ENCODE peak calls at places on chromosomes 2 and 18, in ten cellular contexts. One of them, this sample, is unnamed.

GRCh38 chr2:158725496-158725895 is 69.6 kb upstream of the DAPL1 start:
- ATAC-seq in activated CD4-positive, CD25-positive, alpha-beta regulatory T cell treated with anti-CD3 and anti-CD28 coated beads, Interleukin-2, amount 50 U/mL, for 24 hours: no peak
- ATAC-seq in T-cell: no peak
- ATAC-seq in activated CD4-positive, alpha-beta T cell treated with anti-CD3 and anti-CD28 coated beads for 36 hours: no peak
- ATAC-seq in T-helper 17 cell: no peak
- ATAC-seq in K562: no peak
- ATAC-seq in stimulated activated effector memory CD8-positive, alpha-beta T cell treated with anti-CD3 and anti-CD28 coated beads, Interleukin-12 subunit alpha, Interleukin-12 subunit beta, amount 100 ng/mL, for 72 hours: no peak
- ATAC-seq in activated CD8-positive, alpha-beta memory T cell treated with anti-CD3 and anti-CD28 coated beads, Interleukin-2, amount 10 ng/mL, durations not matched to agents 7 days and 5 days: no peak
- ATAC-seq in left lung: no peak
- ATAC-seq in HepG2: no peak
- ATAC-seq in this sample: no peak

GRCh38 chr2:38763226-38763625 is 12.1 kb upstream of the SRSF7 start:
- ATAC-seq in activated CD4-positive, CD25-positive, alpha-beta regulatory T cell treated with anti-CD3 and anti-CD28 coated beads, Interleukin-2, amount 50 U/mL, for 24 hours: peak
- ATAC-seq in T-cell: no peak
- ATAC-seq in activated CD4-positive, alpha-beta T cell treated with anti-CD3 and anti-CD28 coated beads for 36 hours: peak
- ATAC-seq in T-helper 17 cell: peak
- ATAC-seq in K562: no peak
- ATAC-seq in stimulated activated effector memory CD8-positive, alpha-beta T cell treated with anti-CD3 and anti-CD28 coated beads, Interleukin-12 subunit alpha, Interleukin-12 subunit beta, amount 100 ng/mL, for 72 hours: peak
- ATAC-seq in activated CD8-positive, alpha-beta memory T cell treated with anti-CD3 and anti-CD28 coated beads, Interleukin-2, amount 10 ng/mL, durations not matched to agents 7 days and 5 days: peak
- ATAC-seq in left lung: no peak
- ATAC-seq in HepG2: no peak
- ATAC-seq in this sample: no peak

GRCh38 chr2:64645014-64645418 is 8.7 kb downstream of the SERTAD2 start:
- ATAC-seq in activated CD4-positive, CD25-positive, alpha-beta regulatory T cell treated with anti-CD3 and anti-CD28 coated beads, Interleukin-2, amount 50 U/mL, for 24 hours: peak
- ATAC-seq in T-cell: peak
- ATAC-seq in activated CD4-positive, alpha-beta T cell treated with anti-CD3 and anti-CD28 coated beads for 36 hours: peak
- ATAC-seq in T-helper 17 cell: peak
- ATAC-seq in K562: peak
- ATAC-seq in stimulated activated effector memory CD8-positive, alpha-beta T cell treated with anti-CD3 and anti-CD28 coated beads, Interleukin-12 subunit alpha, Interleukin-12 subunit beta, amount 100 ng/mL, for 72 hours: peak
- ATAC-seq in activated CD8-positive, alpha-beta memory T cell treated with anti-CD3 and anti-CD28 coated beads, Interleukin-2, amount 10 ng/mL, durations not matched to agents 7 days and 5 days: peak
- ATAC-seq in left lung: peak
- ATAC-seq in HepG2: peak
- ATAC-seq in this sample: peak

GRCh38 chr2:41989503-41990180 is 58.2 kb upstream of the PKDCC start:
- ATAC-seq in activated CD4-positive, CD25-positive, alpha-beta regulatory T cell treated with anti-CD3 and anti-CD28 coated beads, Interleukin-2, amount 50 U/mL, for 24 hours: no peak
- ATAC-seq in T-cell: no peak
- ATAC-seq in activated CD4-positive, alpha-beta T cell treated with anti-CD3 and anti-CD28 coated beads for 36 hours: no peak
- ATAC-seq in T-helper 17 cell: no peak
- ATAC-seq in K562: no peak
- ATAC-seq in stimulated activated effector memory CD8-positive, alpha-beta T cell treated with anti-CD3 and anti-CD28 coated beads, Interleukin-12 subunit alpha, Interleukin-12 subunit beta, amount 100 ng/mL, for 72 hours: no peak
- ATAC-seq in activated CD8-positive, alpha-beta memory T cell treated with anti-CD3 and anti-CD28 coated beads, Interleukin-2, amount 10 ng/mL, durations not matched to agents 7 days and 5 days: no peak
- ATAC-seq in left lung: no peak
- ATAC-seq in HepG2: peak
- ATAC-seq in this sample: no peak

GRCh38 chr2:120587326-120587996 is 148.2 kb upstream of the GLI2 start:
- ATAC-seq in activated CD4-positive, CD25-positive, alpha-beta regulatory T cell treated with anti-CD3 and anti-CD28 coated beads, Interleukin-2, amount 50 U/mL, for 24 hours: no peak
- ATAC-seq in T-cell: no peak
- ATAC-seq in activated CD4-positive, alpha-beta T cell treated with anti-CD3 and anti-CD28 coated beads for 36 hours: no peak
- ATAC-seq in T-helper 17 cell: no peak
- ATAC-seq in K562: no peak
- ATAC-seq in stimulated activated effector memory CD8-positive, alpha-beta T cell treated with anti-CD3 and anti-CD28 coated beads, Interleukin-12 subunit alpha, Interleukin-12 subunit beta, amount 100 ng/mL, for 72 hours: no peak
- ATAC-seq in activated CD8-positive, alpha-beta memory T cell treated with anti-CD3 and anti-CD28 coated beads, Interleukin-2, amount 10 ng/mL, durations not matched to agents 7 days and 5 days: no peak
- ATAC-seq in left lung: no peak
- ATAC-seq in HepG2: no peak
- ATAC-seq in this sample: no peak

GRCh38 chr2:232846055-232846454 is 24.0 kb upstream of the SNORC start:
- ATAC-seq in activated CD4-positive, CD25-positive, alpha-beta regulatory T cell treated with anti-CD3 and anti-CD28 coated beads, Interleukin-2, amount 50 U/mL, for 24 hours: no peak
- ATAC-seq in T-cell: no peak
- ATAC-seq in activated CD4-positive, alpha-beta T cell treated with anti-CD3 and anti-CD28 coated beads for 36 hours: no peak
- ATAC-seq in T-helper 17 cell: no peak
- ATAC-seq in K562: no peak
- ATAC-seq in stimulated activated effector memory CD8-positive, alpha-beta T cell treated with anti-CD3 and anti-CD28 coated beads, Interleukin-12 subunit alpha, Interleukin-12 subunit beta, amount 100 ng/mL, for 72 hours: no peak
- ATAC-seq in activated CD8-positive, alpha-beta memory T cell treated with anti-CD3 and anti-CD28 coated beads, Interleukin-2, amount 10 ng/mL, durations not matched to agents 7 days and 5 days: no peak
- ATAC-seq in left lung: no peak
- ATAC-seq in HepG2: peak
- ATAC-seq in this sample: no peak

GRCh38 chr2:140797718-140798117 is 1333.1 kb downstream of the LRP1B start:
- ATAC-seq in activated CD4-positive, CD25-positive, alpha-beta regulatory T cell treated with anti-CD3 and anti-CD28 coated beads, Interleukin-2, amount 50 U/mL, for 24 hours: no peak
- ATAC-seq in T-cell: no peak
- ATAC-seq in activated CD4-positive, alpha-beta T cell treated with anti-CD3 and anti-CD28 coated beads for 36 hours: no peak
- ATAC-seq in T-helper 17 cell: no peak
- ATAC-seq in K562: no peak
- ATAC-seq in stimulated activated effector memory CD8-positive, alpha-beta T cell treated with anti-CD3 and anti-CD28 coated beads, Interleukin-12 subunit alpha, Interleukin-12 subunit beta, amount 100 ng/mL, for 72 hours: no peak
- ATAC-seq in activated CD8-positive, alpha-beta memory T cell treated with anti-CD3 and anti-CD28 coated beads, Interleukin-2, amount 10 ng/mL, durations not matched to agents 7 days and 5 days: no peak
- ATAC-seq in left lung: no peak
- ATAC-seq in HepG2: no peak
- ATAC-seq in this sample: no peak

GRCh38 chr2:170953976-170954375 is 24.9 kb downstream of the GORASP2 start:
- ATAC-seq in activated CD4-positive, CD25-positive, alpha-beta regulatory T cell treated with anti-CD3 and anti-CD28 coated beads, Interleukin-2, amount 50 U/mL, for 24 hours: no peak
- ATAC-seq in T-cell: no peak
- ATAC-seq in activated CD4-positive, alpha-beta T cell treated with anti-CD3 and anti-CD28 coated beads for 36 hours: peak
- ATAC-seq in T-helper 17 cell: no peak
- ATAC-seq in K562: no peak
- ATAC-seq in stimulated activated effector memory CD8-positive, alpha-beta T cell treated with anti-CD3 and anti-CD28 coated beads, Interleukin-12 subunit alpha, Interleukin-12 subunit beta, amount 100 ng/mL, for 72 hours: no peak
- ATAC-seq in activated CD8-positive, alpha-beta memory T cell treated with anti-CD3 and anti-CD28 coated beads, Interleukin-2, amount 10 ng/mL, durations not matched to agents 7 days and 5 days: no peak
- ATAC-seq in left lung: no peak
- ATAC-seq in HepG2: no peak
- ATAC-seq in this sample: no peak

GRCh38 chr2:3457524-3458395 is 61.6 kb downstream of the ADI1 start:
- ATAC-seq in activated CD4-positive, CD25-positive, alpha-beta regulatory T cell treated with anti-CD3 and anti-CD28 coated beads, Interleukin-2, amount 50 U/mL, for 24 hours: no peak
- ATAC-seq in T-cell: no peak
- ATAC-seq in activated CD4-positive, alpha-beta T cell treated with anti-CD3 and anti-CD28 coated beads for 36 hours: no peak
- ATAC-seq in T-helper 17 cell: no peak
- ATAC-seq in K562: peak
- ATAC-seq in stimulated activated effector memory CD8-positive, alpha-beta T cell treated with anti-CD3 and anti-CD28 coated beads, Interleukin-12 subunit alpha, Interleukin-12 subunit beta, amount 100 ng/mL, for 72 hours: peak
- ATAC-seq in activated CD8-positive, alpha-beta memory T cell treated with anti-CD3 and anti-CD28 coated beads, Interleukin-2, amount 10 ng/mL, durations not matched to agents 7 days and 5 days: no peak
- ATAC-seq in left lung: no peak
- ATAC-seq in HepG2: no peak
- ATAC-seq in this sample: no peak

GRCh38 chr2:34567128-34567527 is 968.0 kb upstream of the FAM98A start:
- ATAC-seq in activated CD4-positive, CD25-positive, alpha-beta regulatory T cell treated with anti-CD3 and anti-CD28 coated beads, Interleukin-2, amount 50 U/mL, for 24 hours: no peak
- ATAC-seq in T-cell: no peak
- ATAC-seq in activated CD4-positive, alpha-beta T cell treated with anti-CD3 and anti-CD28 coated beads for 36 hours: no peak
- ATAC-seq in T-helper 17 cell: no peak
- ATAC-seq in K562: no peak
- ATAC-seq in stimulated activated effector memory CD8-positive, alpha-beta T cell treated with anti-CD3 and anti-CD28 coated beads, Interleukin-12 subunit alpha, Interleukin-12 subunit beta, amount 100 ng/mL, for 72 hours: no peak
- ATAC-seq in activated CD8-positive, alpha-beta memory T cell treated with anti-CD3 and anti-CD28 coated beads, Interleukin-2, amount 10 ng/mL, durations not matched to agents 7 days and 5 days: no peak
- ATAC-seq in left lung: no peak
- ATAC-seq in HepG2: no peak
- ATAC-seq in this sample: no peak

GRCh38 chr2:150023044-150023443 is 435.5 kb upstream of the MMADHC start:
- ATAC-seq in activated CD4-positive, CD25-positive, alpha-beta regulatory T cell treated with anti-CD3 and anti-CD28 coated beads, Interleukin-2, amount 50 U/mL, for 24 hours: no peak
- ATAC-seq in T-cell: no peak
- ATAC-seq in activated CD4-positive, alpha-beta T cell treated with anti-CD3 and anti-CD28 coated beads for 36 hours: peak
- ATAC-seq in T-helper 17 cell: no peak
- ATAC-seq in K562: peak
- ATAC-seq in stimulated activated effector memory CD8-positive, alpha-beta T cell treated with anti-CD3 and anti-CD28 coated beads, Interleukin-12 subunit alpha, Interleukin-12 subunit beta, amount 100 ng/mL, for 72 hours: peak
- ATAC-seq in activated CD8-positive, alpha-beta memory T cell treated with anti-CD3 and anti-CD28 coated beads, Interleukin-2, amount 10 ng/mL, durations not matched to agents 7 days and 5 days: peak
- ATAC-seq in left lung: no peak
- ATAC-seq in HepG2: peak
- ATAC-seq in this sample: no peak

GRCh38 chr2:218263817-218264611 is 3.2 kb downstream of the GPBAR1 start:
- ATAC-seq in activated CD4-positive, CD25-positive, alpha-beta regulatory T cell treated with anti-CD3 and anti-CD28 coated beads, Interleukin-2, amount 50 U/mL, for 24 hours: peak
- ATAC-seq in T-cell: no peak
- ATAC-seq in activated CD4-positive, alpha-beta T cell treated with anti-CD3 and anti-CD28 coated beads for 36 hours: peak
- ATAC-seq in T-helper 17 cell: no peak
- ATAC-seq in K562: no peak
- ATAC-seq in stimulated activated effector memory CD8-positive, alpha-beta T cell treated with anti-CD3 and anti-CD28 coated beads, Interleukin-12 subunit alpha, Interleukin-12 subunit beta, amount 100 ng/mL, for 72 hours: no peak
- ATAC-seq in activated CD8-positive, alpha-beta memory T cell treated with anti-CD3 and anti-CD28 coated beads, Interleukin-2, amount 10 ng/mL, durations not matched to agents 7 days and 5 days: peak
- ATAC-seq in left lung: no peak
- ATAC-seq in HepG2: no peak
- ATAC-seq in this sample: no peak

GRCh38 chr2:189639003-189639609 is 22.2 kb upstream of the ASNSD1 start:
- ATAC-seq in activated CD4-positive, CD25-positive, alpha-beta regulatory T cell treated with anti-CD3 and anti-CD28 coated beads, Interleukin-2, amount 50 U/mL, for 24 hours: no peak
- ATAC-seq in T-cell: no peak
- ATAC-seq in activated CD4-positive, alpha-beta T cell treated with anti-CD3 and anti-CD28 coated beads for 36 hours: no peak
- ATAC-seq in T-helper 17 cell: no peak
- ATAC-seq in K562: no peak
- ATAC-seq in stimulated activated effector memory CD8-positive, alpha-beta T cell treated with anti-CD3 and anti-CD28 coated beads, Interleukin-12 subunit alpha, Interleukin-12 subunit beta, amount 100 ng/mL, for 72 hours: peak
- ATAC-seq in activated CD8-positive, alpha-beta memory T cell treated with anti-CD3 and anti-CD28 coated beads, Interleukin-2, amount 10 ng/mL, durations not matched to agents 7 days and 5 days: no peak
- ATAC-seq in left lung: no peak
- ATAC-seq in HepG2: no peak
- ATAC-seq in this sample: no peak

GRCh38 chr2:149161481-149162225 is 123.2 kb downstream of the LYPD6B start:
- ATAC-seq in activated CD4-positive, CD25-positive, alpha-beta regulatory T cell treated with anti-CD3 and anti-CD28 coated beads, Interleukin-2, amount 50 U/mL, for 24 hours: no peak
- ATAC-seq in T-cell: no peak
- ATAC-seq in activated CD4-positive, alpha-beta T cell treated with anti-CD3 and anti-CD28 coated beads for 36 hours: no peak
- ATAC-seq in T-helper 17 cell: no peak
- ATAC-seq in K562: no peak
- ATAC-seq in stimulated activated effector memory CD8-positive, alpha-beta T cell treated with anti-CD3 and anti-CD28 coated beads, Interleukin-12 subunit alpha, Interleukin-12 subunit beta, amount 100 ng/mL, for 72 hours: no peak
- ATAC-seq in activated CD8-positive, alpha-beta memory T cell treated with anti-CD3 and anti-CD28 coated beads, Interleukin-2, amount 10 ng/mL, durations not matched to agents 7 days and 5 days: no peak
- ATAC-seq in left lung: no peak
- ATAC-seq in HepG2: no peak
- ATAC-seq in this sample: no peak

GRCh38 chr18:75269696-75270095 is 59.1 kb downstream of the TSHZ1 start:
- ATAC-seq in activated CD4-positive, CD25-positive, alpha-beta regulatory T cell treated with anti-CD3 and anti-CD28 coated beads, Interleukin-2, amount 50 U/mL, for 24 hours: no peak
- ATAC-seq in T-cell: no peak
- ATAC-seq in activated CD4-positive, alpha-beta T cell treated with anti-CD3 and anti-CD28 coated beads for 36 hours: no peak
- ATAC-seq in T-helper 17 cell: no peak
- ATAC-seq in K562: no peak
- ATAC-seq in stimulated activated effector memory CD8-positive, alpha-beta T cell treated with anti-CD3 and anti-CD28 coated beads, Interleukin-12 subunit alpha, Interleukin-12 subunit beta, amount 100 ng/mL, for 72 hours: no peak
- ATAC-seq in activated CD8-positive, alpha-beta memory T cell treated with anti-CD3 and anti-CD28 coated beads, Interleukin-2, amount 10 ng/mL, durations not matched to agents 7 days and 5 days: no peak
- ATAC-seq in left lung: no peak
- ATAC-seq in HepG2: no peak
- ATAC-seq in this sample: no peak

GRCh38 chr2:148829618-148830017 is 45.4 kb upstream of the KIF5C start:
- ATAC-seq in activated CD4-positive, CD25-positive, alpha-beta regulatory T cell treated with anti-CD3 and anti-CD28 coated beads, Interleukin-2, amount 50 U/mL, for 24 hours: no peak
- ATAC-seq in T-cell: no peak
- ATAC-seq in activated CD4-positive, alpha-beta T cell treated with anti-CD3 and anti-CD28 coated beads for 36 hours: no peak
- ATAC-seq in T-helper 17 cell: no peak
- ATAC-seq in K562: peak
- ATAC-seq in stimulated activated effector memory CD8-positive, alpha-beta T cell treated with anti-CD3 and anti-CD28 coated beads, Interleukin-12 subunit alpha, Interleukin-12 subunit beta, amount 100 ng/mL, for 72 hours: no peak
- ATAC-seq in activated CD8-positive, alpha-beta memory T cell treated with anti-CD3 and anti-CD28 coated beads, Interleukin-2, amount 10 ng/mL, durations not matched to agents 7 days and 5 days: no peak
- ATAC-seq in left lung: no peak
- ATAC-seq in HepG2: peak
- ATAC-seq in this sample: no peak

GRCh38 chr2:10001551-10001950 is 41.8 kb upstream of the KLF11 start:
- ATAC-seq in activated CD4-positive, CD25-positive, alpha-beta regulatory T cell treated with anti-CD3 and anti-CD28 coated beads, Interleukin-2, amount 50 U/mL, for 24 hours: no peak
- ATAC-seq in T-cell: no peak
- ATAC-seq in activated CD4-positive, alpha-beta T cell treated with anti-CD3 and anti-CD28 coated beads for 36 hours: no peak
- ATAC-seq in T-helper 17 cell: no peak
- ATAC-seq in K562: no peak
- ATAC-seq in stimulated activated effector memory CD8-positive, alpha-beta T cell treated with anti-CD3 and anti-CD28 coated beads, Interleukin-12 subunit alpha, Interleukin-12 subunit beta, amount 100 ng/mL, for 72 hours: no peak
- ATAC-seq in activated CD8-positive, alpha-beta memory T cell treated with anti-CD3 and anti-CD28 coated beads, Interleukin-2, amount 10 ng/mL, durations not matched to agents 7 days and 5 days: no peak
- ATAC-seq in left lung: no peak
- ATAC-seq in HepG2: no peak
- ATAC-seq in this sample: no peak

This sample was measured in gastroesophageal sphincter.